ENCODE peak calls at places on chromosomes 12 and 14, in seven cellular contexts. V is brain microvascular endothelial cell, Q is aorta, H is tibial artery, M is ovary, G is coronary artery, Z is testis. N is an unnamed sample.
A peak's percentile ranks its signal among the peaks of the same experiment; 100 is the strongest.

GRCh38 chr12:106211973-106212372 is 35.8 kb downstream of the CKAP4 start:
- DNase-seq in H (no peak), Q (no peak), V (no peak), G (peak; percentile 16), Z (no peak), M (no peak), N (no peak)

GRCh38 chr14:87813691-87814090 is 179.3 kb downstream of the GALC start:
- DNase-seq in M (no peak), Z (no peak), V (no peak), Q (no peak), G (no peak), H (no peak), N (no peak)

GRCh38 chr12:20627001-20627588 is 68.0 kb upstream of the SLCO1C1 start:
- DNase-seq in G (no peak), Q (no peak), V (no peak), H (no peak), Z (no peak), M (no peak), N (no peak)

GRCh38 chr14:51251486-51251885 is 11.4 kb downstream of the TMX1 start:
- DNase-seq in Z (no peak), V (no peak), G (no peak), M (no peak), Q (no peak), H (no peak), N (no peak)

GRCh38 chr14:57831981-57832380 is 33.9 kb downstream of the SLC35F4 start:
- DNase-seq in V (no peak), H (no peak), M (no peak), G (no peak), Q (no peak), Z (no peak), N (no peak)

GRCh38 chr12:107221909-107222308 is 128.6 kb upstream of the CRY1 start:
- DNase-seq in Q (no peak), V (no peak), G (no peak), Z (no peak), M (no peak), H (no peak), N (no peak)

GRCh38 chr12:56032006-56032405 is 9.7 kb upstream of the RPS26 start:
- DNase-seq in M (no peak), G (no peak), H (no peak), V (no peak), Q (no peak), Z (no peak), N (no peak)

GRCh38 chr14:68951800-68952540 is 27.1 kb downstream of the ACTN1 start:
- DNase-seq in H (no peak), V (no peak), G (no peak), Z (no peak), Q (peak; percentile 76), M (peak; percentile 63), N (no peak)

GRCh38 chr14:33564774-33565630 is 385.9 kb downstream of the EGLN3 start:
- DNase-seq in Z (no peak), H (no peak), Q (no peak), V (peak; percentile 85), M (no peak), G (no peak), N (no peak)

GRCh38 chr14:103544627-103545218 is 15.7 kb downstream of the TRMT61A start:
- DNase-seq in Z (no peak), M (peak; percentile 37), G (no peak), V (no peak), H (no peak), Q (no peak), N (no peak)

GRCh38 chr14:103545219-103545914 is 16.4 kb downstream of the TRMT61A start:
- DNase-seq in G (no peak), Z (no peak), V (no peak), H (no peak), M (peak; percentile 42), Q (peak; percentile 45), N (no peak)

GRCh38 chr14:103542545-103543088 is 13.6 kb downstream of the TRMT61A start:
- DNase-seq in G (no peak), H (no peak), Q (peak; percentile 80), V (no peak), Z (peak; percentile 61), M (peak; percentile 61), N (peak; percentile 93)

GRCh38 chr14:103543140-103543539 is 14.1 kb downstream of the TRMT61A start:
- DNase-seq in Q (peak; percentile 50), H (no peak), V (no peak), G (no peak), M (peak; percentile 47), Z (no peak), N (peak; percentile 80)

GRCh38 chr14:103543721-103544626 is 15.0 kb downstream of the TRMT61A start:
- DNase-seq in G (no peak), Z (peak; percentile 67), M (peak; percentile 85), V (no peak), H (peak; percentile 27), Q (peak; percentile 65), N (peak; percentile 32)
- H3K27ac ChIP-seq in G (peak overlapping the region; percentile 93), Z (peak overlapping the region; percentile 66), M (no peak overlapping the region), V (no peak overlapping the region), H (peak overlapping the region; percentile 83), Q (no peak overlapping the region), N (peak overlapping the region; percentile 97)

DNA sequence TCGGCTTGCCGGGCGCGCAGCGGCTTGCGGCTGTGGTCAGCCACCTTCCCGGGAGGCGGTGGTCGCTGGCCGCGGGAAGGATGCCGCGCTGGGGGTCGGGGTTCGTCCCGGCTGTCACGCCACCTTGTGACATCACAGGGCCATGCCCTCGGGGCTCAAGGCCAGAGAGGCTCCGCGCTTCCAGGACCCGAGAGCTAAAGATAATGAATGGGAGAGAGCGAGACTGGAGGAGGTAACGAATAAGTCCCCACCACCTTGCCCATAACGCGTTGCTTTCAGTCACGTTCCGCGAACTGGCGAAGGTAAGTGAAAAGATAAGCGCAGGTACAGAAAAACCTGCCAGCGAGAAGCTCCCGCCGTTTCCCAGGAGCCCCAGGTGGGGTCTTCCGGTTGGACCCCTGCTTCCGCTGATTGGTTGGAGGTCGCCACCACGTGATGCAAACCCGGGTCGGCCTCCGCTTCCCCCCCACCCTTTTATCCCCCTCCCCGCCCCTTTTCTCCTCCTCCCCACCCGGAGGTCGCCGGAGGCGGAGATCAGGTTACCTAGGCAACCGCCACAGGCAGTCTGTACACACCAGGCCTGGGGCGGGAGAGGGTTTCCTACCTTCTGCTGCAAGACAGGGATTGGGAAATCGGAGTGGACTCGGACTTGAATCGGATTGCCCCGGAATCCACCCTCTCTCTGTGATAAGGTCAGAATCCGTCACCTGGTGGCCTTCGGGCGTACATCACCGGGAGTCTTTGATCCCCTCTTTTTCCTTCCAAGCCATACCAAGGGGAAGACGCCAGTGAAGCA is at the start of gene LRRC9:
- DNase-seq in Z (peak; percentile 73), G (no peak), Q (peak; percentile 51), V (no peak), M (peak; percentile 42), H (no peak), N (no peak)
- H3K27ac ChIP-seq in Z (no peak within 1 kb of the TSS), G (no peak within 1 kb of the TSS), Q (no peak within 1 kb of the TSS), V (no peak within 1 kb of the TSS), M (no peak within 1 kb of the TSS), H (no peak within 1 kb of the TSS), N (no peak within 1 kb of the TSS)

GRCh38 chr12:110282956-110283817 is 2.1 kb downstream of the ATP2A2 start:
- DNase-seq in V (no peak), H (no peak), Z (no peak), Q (no peak), G (peak; percentile 19), M (no peak), N (no peak)
- H3K27ac ChIP-seq in V (peak overlapping the region; percentile 97), H (peak overlapping the region; percentile 100), Z (peak overlapping the region; percentile 99), Q (no peak overlapping the region), G (peak overlapping the region; percentile 99), M (no peak overlapping the region), N (no peak overlapping the region)

GRCh38 chr14:93824518-93825234 is 36.4 kb upstream of the PRIMA1 start:
- DNase-seq in Z (no peak), V (no peak), Q (no peak), H (no peak), M (no peak), G (no peak), N (no peak)

GRCh38 chr14:93824076-93824475 is 35.8 kb upstream of the PRIMA1 start:
- DNase-seq in G (no peak), V (no peak), Z (no peak), H (no peak), Q (no peak), M (no peak), N (no peak)

DNA sequence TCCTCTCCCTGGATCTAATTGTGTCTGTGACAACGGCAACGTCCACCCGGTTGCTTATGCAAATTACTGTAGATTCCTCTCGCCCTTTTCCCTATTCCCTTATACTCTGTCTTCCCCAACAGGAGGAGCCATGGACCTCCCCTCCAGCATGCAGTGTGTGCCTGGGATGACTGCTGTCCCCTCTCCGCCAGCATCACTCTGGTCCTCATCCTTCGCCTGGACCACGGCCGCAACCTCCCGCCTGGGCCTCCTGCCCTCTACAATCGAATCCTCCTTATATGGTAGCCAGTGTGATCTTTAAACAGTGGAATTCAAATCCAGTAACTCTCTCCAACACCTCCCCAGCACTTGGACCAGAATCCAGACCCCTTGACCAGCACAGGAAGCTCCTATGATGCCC is 30.6 kb upstream of the PRIMA1 start:
- DNase-seq in G (no peak), H (no peak), Z (no peak), V (no peak), M (no peak), Q (no peak), N (no peak)
- H3K27ac ChIP-seq in G (no peak overlapping the region), H (no peak overlapping the region), Z (no peak overlapping the region), V (no peak overlapping the region), M (no peak overlapping the region), Q (no peak overlapping the region), N (no peak overlapping the region)

GRCh38 chr14:61609143-61609851 is 86.0 kb upstream of the HIF1A start:
- DNase-seq in M (no peak), G (no peak), V (no peak), H (no peak), Q (no peak), Z (no peak), N (no peak)

GRCh38 chr14:61607570-61608244 is 87.6 kb upstream of the HIF1A start:
- DNase-seq in M (no peak), Q (no peak), G (no peak), H (no peak), Z (no peak), V (no peak), N (no peak)

GRCh38 chr14:61609885-61610284 is 85.4 kb upstream of the HIF1A start:
- DNase-seq in Z (no peak), G (no peak), Q (no peak), M (no peak), H (no peak), V (no peak), N (no peak)

GRCh38 chr14:61610900-61611299 is 84.4 kb upstream of the HIF1A start:
- DNase-seq in Z (no peak), V (no peak), G (no peak), H (no peak), M (no peak), Q (no peak), N (no peak)

GRCh38 chr14:61608245-61609142 is 86.8 kb upstream of the HIF1A start:
- DNase-seq in M (no peak), Q (no peak), V (no peak), Z (no peak), G (no peak), H (no peak), N (peak; percentile 54)
- H3K27ac ChIP-seq in M (no peak overlapping the region), Q (no peak overlapping the region), V (no peak overlapping the region), Z (no peak overlapping the region), G (no peak overlapping the region), H (no peak overlapping the region), N (peak overlapping the region; percentile 62)

GRCh38 chr14:104655128-104655848 is 34.1 kb upstream of the INF2 start:
- DNase-seq in Q (no peak), H (no peak), Z (no peak), V (no peak), M (no peak), G (no peak), N (no peak)
- H3K27ac ChIP-seq in Q (no peak overlapping the region), H (no peak overlapping the region), Z (no peak overlapping the region), V (no peak overlapping the region), M (no peak overlapping the region), G (peak overlapping the region; percentile 69), N (no peak overlapping the region)

N was measured in substantia nigra.